ENCODE peak calls at places on chromosomes 11 and 22, in seven cellular contexts. U is activated naive CD8-positive, alpha-beta T cell treated with anti-CD3 and anti-CD28 coated beads, Interleukin-2, amount 50 U/mL, for 24 hours; C is amygdala; D is HT-29; Z is GM12864; I is BJ; H is hepatic stellate cell. R is an unnamed sample.
A peak's percentile ranks its signal among the peaks of the same experiment; 100 is the strongest.

GRCh38 chr22:48236261-48236660 is 1473.8 kb downstream of the TBC1D22A start:
- DNase-seq in I (no peak), D (no peak), C (no peak), U (no peak), Z (no peak), H (no peak), R (no peak)

GRCh38 chr11:112343368-112344039 is 82.8 kb upstream of the PLET1 start:
- DNase-seq in I (no peak), H (no peak), U (no peak), C (no peak), Z (no peak), D (peak; percentile 12), R (no peak)

GRCh38 chr22:47836957-47837356 is 1074.5 kb downstream of the TBC1D22A start:
- DNase-seq in D (no peak), C (no peak), I (no peak), H (no peak), U (no peak), Z (no peak), R (no peak)

GRCh38 chr11:69467646-69468045 is 13.8 kb upstream of the LINC01488 start:
- DNase-seq in C (no peak), I (no peak), H (no peak), D (peak; percentile 6), U (no peak), Z (peak; percentile 13), R (peak; percentile 61)

GRCh38 chr22:46731246-46732040 is 6.6 kb downstream of the CERK start:
- DNase-seq in D (peak; percentile 63), C (no peak), H (no peak), I (no peak), Z (no peak), U (no peak), R (no peak)

GRCh38 chr11:69646493-69647201 is 5.7 kb downstream of the CCND1 start:
- DNase-seq in C (no peak), I (no peak), Z (no peak), U (no peak), H (no peak), D (no peak), R (no peak)

GRCh38 chr11:134800130-134800529 is 388.1 kb upstream of the B3GAT1 start:
- DNase-seq in U (no peak), D (no peak), Z (no peak), H (no peak), C (no peak), I (no peak), R (no peak)

GRCh38 chr11:134482128-134482527 is 70.1 kb upstream of the B3GAT1 start:
- DNase-seq in C (no peak), H (no peak), Z (no peak), I (no peak), D (no peak), U (no peak), R (no peak)

GRCh38 chr11:118406599-118407166 is 5.3 kb downstream of the ATP5MG start:
- DNase-seq in U (no peak), H (no peak), C (no peak), D (no peak), I (no peak), Z (no peak), R (no peak)

GRCh38 chr22:36829370-36830002 is 12.7 kb upstream of the PVALB start:
- DNase-seq in U (no peak), D (no peak), Z (no peak), I (no peak), H (no peak), C (no peak), R (no peak)

GRCh38 chr22:17922925-17923898 is 101.1 kb downstream of the MICAL3 start:
- DNase-seq in C (no peak), D (no peak), U (no peak), H (peak; percentile 87), Z (no peak), I (no peak), R (no peak)

GRCh38 chr22:29327089-29327764 is 11.7 kb upstream of the RASL10A start:
- DNase-seq in D (no peak), C (no peak), H (no peak), I (no peak), U (no peak), Z (no peak), R (no peak)

GRCh38 chr22:41367680-41368542 is 13.8 kb upstream of the TEF start:
- DNase-seq in H (peak; percentile 59), C (no peak), I (peak; percentile 31), U (no peak), Z (no peak), D (no peak), R (no peak)

GRCh38 chr11:44631831-44632230 is 66.4 kb downstream of the CD82 start:
- DNase-seq in I (no peak), C (no peak), H (no peak), U (no peak), Z (no peak), D (no peak), R (no peak)

GRCh38 chr22:30296324-30296723 is 7.0 kb upstream of the CASTOR1 start:
- DNase-seq in H (no peak), U (no peak), I (no peak), C (no peak), Z (no peak), D (no peak), R (no peak)

GRCh38 chr11:134071766-134072403 is 3.0 kb downstream of the JAM3 start:
- DNase-seq in U (no peak), I (no peak), Z (no peak), C (no peak), D (no peak), H (no peak), R (no peak)

GRCh38 chr11:27013741-27014415 is 20.0 kb downstream of the FIBIN start:
- DNase-seq in U (no peak), I (no peak), H (no peak), Z (no peak), C (no peak), D (no peak), R (no peak)

GRCh38 chr11:79259800-79260199 is 181.0 kb downstream of the TENM4 start:
- DNase-seq in C (no peak), U (no peak), H (no peak), I (no peak), Z (no peak), D (peak; percentile 34), R (no peak)

GRCh38 chr11:702731-703461 is 3.1 kb upstream of the EPS8L2 start:
- DNase-seq in I (no peak), H (no peak), C (no peak), D (peak; percentile 85), U (no peak), Z (no peak), R (no peak)

GRCh38 chr11:1650918-1651262 is 21.3 kb downstream of the KRTAP5-5 start:
- DNase-seq in I (no peak), U (no peak), D (no peak), Z (no peak), H (no peak), C (no peak), R (no peak)

GRCh38 chr11:118200901-118201680 is 23.7 kb downstream of the JAML start:
- DNase-seq in I (no peak), D (no peak), U (peak; percentile 58), Z (no peak), C (no peak), H (no peak), R (no peak)

GRCh38 chr11:86800076-86800955 is at the start of gene PRSS23:
- DNase-seq in U (peak; percentile 40), D (peak; percentile 78), C (no peak), Z (no peak), I (no peak), H (peak; percentile 74), R (peak; percentile 11)

GRCh38 chr11:130163346-130164220 is 4.0 kb downstream of the ST14 start:
- DNase-seq in H (no peak), D (peak; percentile 91), C (no peak), U (no peak), I (no peak), Z (no peak), R (peak; percentile 53)

GRCh38 chr11:74388678-74389327 is 9.4 kb downstream of the PGM2L1 start:
- DNase-seq in Z (no peak), H (peak; percentile 22), U (peak; percentile 68), C (no peak), D (peak; percentile 95), I (no peak), R (peak; percentile 72)

GRCh38 chr11:134616048-134616447 is 204.0 kb upstream of the B3GAT1 start:
- DNase-seq in U (no peak), Z (no peak), C (no peak), I (no peak), D (no peak), H (no peak), R (no peak)

GRCh38 chr22:21985214-21985613 is 2.6 kb upstream of the TOP3B start:
- DNase-seq in I (no peak), Z (no peak), D (no peak), H (no peak), U (no peak), C (no peak), R (no peak)

GRCh38 chr11:72114570-72114969 is 2.1 kb upstream of the ANAPC15 start:
- DNase-seq in U (no peak), C (no peak), D (no peak), I (no peak), H (no peak), Z (no peak), R (no peak)

GRCh38 chr11:30452842-30453241 is 129.9 kb downstream of the ARL14EP start:
- DNase-seq in Z (no peak), U (no peak), H (no peak), D (no peak), I (no peak), C (no peak), R (no peak)

GRCh38 chr22:44023404-44024287 is 456 bp upstream of the PARVB start:
- DNase-seq in C (no peak), H (peak; percentile 65), I (no peak), Z (no peak), U (peak; percentile 58), D (no peak), R (peak; percentile 75)

GRCh38 chr11:110148775-110149744 is 55.9 kb downstream of the ZC3H12C start:
- DNase-seq in C (no peak), Z (no peak), U (no peak), D (no peak), I (no peak), H (peak; percentile 43), R (peak; percentile 14)

GRCh38 chr11:70205049-70205725 is 2.1 kb downstream of the FADD start:
- DNase-seq in Z (no peak), H (no peak), I (no peak), C (no peak), U (no peak), D (no peak), R (no peak)

GRCh38 chr11:61332266-61332822 is 561 bp downstream of the DDB1 start:
- DNase-seq in D (peak; percentile 33), I (no peak), U (no peak), C (no peak), Z (no peak), H (peak; percentile 71), R (peak; percentile 41)

GRCh38 chr11:112321521-112322172 is 61.0 kb upstream of the PLET1 start:
- DNase-seq in U (no peak), I (peak; percentile 63), H (no peak), C (no peak), Z (no peak), D (peak; percentile 90), R (no peak)

GRCh38 chr11:6405039-6405667 is 13.7 kb downstream of the APBB1 start:
- DNase-seq in D (no peak), H (no peak), C (no peak), Z (no peak), U (no peak), I (no peak), R (no peak)

GRCh38 chr11:104678408-104678807 is 219.9 kb downstream of the CASP12 start:
- DNase-seq in C (no peak), I (no peak), D (no peak), U (no peak), Z (no peak), H (no peak), R (no peak)

GRCh38 chr11:66476841-66477251 is 3.4 kb upstream of the DPP3 start:
- DNase-seq in U (no peak), I (no peak), C (no peak), H (no peak), D (no peak), Z (no peak), R (no peak)

GRCh38 chr11:60762851-60763691 is 6.4 kb downstream of the MS4A15 start:
- DNase-seq in I (no peak), D (peak; percentile 43), H (no peak), U (no peak), Z (peak; percentile 85), C (no peak), R (peak; percentile 40)

GRCh38 chr22:37401401-37401859 is 25.8 kb downstream of the ELFN2 start:
- DNase-seq in Z (no peak), D (no peak), C (no peak), H (no peak), I (no peak), U (no peak), R (no peak)

R was measured in K562.